ENCODE peak calls at places on chromosomes 6 and 20, in six cellular contexts. X is keratinocyte, E is NCI-H2081, T is memory B cell, Z is retina, R is heart right ventricle. L is an unnamed sample.

GRCh38 chr20:50475879-50476292 is 34.3 kb upstream of the PTPN1 start:
- DNase-seq in T (no peak), Z (peak; percentile 36), R (no peak), E (no peak), X (no peak), L (peak; percentile 35)

GRCh38 chr6:38058022-38058421 is 238.5 kb downstream of the ZFAND3 start:
- DNase-seq in Z (no peak), R (no peak), X (peak; percentile 30), E (peak; percentile 23), T (no peak), L (peak; percentile 58)

GRCh38 chr6:107564223-107564855 is 74.4 kb downstream of the SOBP start:
- DNase-seq in Z (no peak), R (no peak), E (no peak), T (no peak), X (no peak), L (no peak)

GRCh38 chr6:104095661-104096416 is 763.9 kb downstream of the HACE1 start:
- DNase-seq in E (peak; percentile 70), T (no peak), Z (no peak), R (no peak), X (no peak), L (no peak)

GRCh38 chr6:41013473-41014153 is 25.4 kb downstream of the UNC5CL start:
- DNase-seq in X (no peak), R (no peak), T (no peak), Z (no peak), E (no peak), L (no peak)

GRCh38 chr6:105789935-105790334 is 296.2 kb upstream of the PRDM1 start:
- DNase-seq in E (no peak), T (no peak), X (no peak), Z (no peak), R (no peak), L (no peak)

GRCh38 chr20:63215101-63216040 is 560 bp downstream of the YTHDF1 start:
- DNase-seq in E (peak; percentile 20), R (no peak), Z (peak; percentile 47), X (no peak), T (no peak), L (peak; percentile 53)

GRCh38 chr6:2920671-2921112 is 17.6 kb upstream of the SERPINB9 start:
- DNase-seq in E (no peak), Z (no peak), T (no peak), R (no peak), X (no peak), L (no peak)

GRCh38 chr6:115932481-115932880 is 128.2 kb downstream of the FRK start:
- DNase-seq in E (peak; percentile 83), Z (no peak), T (no peak), R (no peak), X (no peak), L (no peak)

GRCh38 chr6:30130887-30131862 is 4.8 kb upstream of the TRIM40 start:
- DNase-seq in T (peak; percentile 71), R (no peak), E (peak; percentile 82), Z (peak; percentile 84), X (peak; percentile 57), L (peak; percentile 87)

GRCh38 chr20:37414133-37414532 is 68.2 kb downstream of the SRC start:
- DNase-seq in T (no peak), R (no peak), X (no peak), E (no peak), Z (peak; percentile 76), L (no peak)

GRCh38 chr20:50242863-50243609 is 52.4 kb downstream of the CEBPB start:
- DNase-seq in X (no peak), Z (no peak), E (no peak), T (no peak), R (no peak), L (peak; percentile 94)

GRCh38 chr6:35213824-35214756 is at the start of gene SCUBE3:
- DNase-seq in R (peak; percentile 44), X (no peak), Z (peak; percentile 90), T (peak; percentile 6), E (peak; percentile 22), L (peak; percentile 10)

GRCh38 chr6:129621252-129621651 is 88.7 kb downstream of the ARHGAP18 start:
- DNase-seq in Z (no peak), X (no peak), R (no peak), E (no peak), T (peak; percentile 4), L (peak; percentile 51)

GRCh38 chr6:122722746-122723145 is 56.8 kb upstream of the FABP7 start:
- DNase-seq in R (no peak), X (no peak), Z (no peak), T (no peak), E (no peak), L (no peak)

GRCh38 chr20:18971121-18971520 is 157.5 kb downstream of the SCP2D1 start:
- DNase-seq in T (no peak), R (no peak), E (no peak), Z (no peak), X (peak; percentile 28), L (peak; percentile 65)

GRCh38 chr6:35352735-35353134 is 10.4 kb downstream of the PPARD start:
- DNase-seq in Z (no peak), X (no peak), E (no peak), T (no peak), R (no peak), L (no peak)